ENCODE peak calls at places on chromosomes 13 and 19, in six cellular contexts. R, I, Q, T, P and D are unnamed samples.

GRCh38 chr13:42745655-42746054 is 35.7 kb upstream of the FAM216B start:
- DNase-seq in I (no peak), R (no peak), T (no peak), Q (no peak), P (no peak), D (no peak)

GRCh38 chr13:85833938-85834337 is 34.7 kb upstream of the SLITRK6 start:
- DNase-seq in T (no peak), I (no peak), R (no peak), P (no peak), Q (no peak), D (no peak)

GRCh38 chr19:44808463-44809371 is at the start of gene BCAM:
- DNase-seq in R (no peak), P (no peak), I (peak), T (no peak), Q (peak), D (no peak)

GRCh38 chr19:51164215-51164614 is 22.1 kb downstream of the SIGLEC7 start:
- DNase-seq in P (no peak), I (no peak), R (no peak), Q (no peak), T (no peak), D (no peak)

GRCh38 chr13:21616205-21616604 is 12.2 kb upstream of the MICU2 start:
- DNase-seq in T (no peak), P (no peak), R (no peak), Q (no peak), I (no peak), D (no peak)

GRCh38 chr19:926595-927043 is 784 bp downstream of the ARID3A start:
- DNase-seq in P (no peak), R (no peak), Q (no peak), T (no peak), I (no peak), D (peak)

GRCh38 chr19:43784981-43785808 is 4.4 kb upstream of the KCNN4 start:
- DNase-seq in P (no peak), I (peak), T (no peak), Q (peak), R (no peak), D (no peak)

GRCh38 chr19:14318873-14319272 is 62.4 kb upstream of the ADGRE5 start:
- DNase-seq in I (no peak), T (no peak), P (no peak), R (no peak), Q (peak), D (no peak)

GRCh38 chr19:50975766-50976165 is 6.4 kb upstream of the KLK6 start:
- DNase-seq in I (no peak), Q (no peak), R (no peak), T (no peak), P (no peak), D (no peak)

GRCh38 chr13:98775844-98776598 is 23.5 kb upstream of the SLC15A1 start:
- DNase-seq in T (no peak), R (no peak), Q (peak), P (no peak), I (peak), D (no peak)

GRCh38 chr13:51249767-51250741 is 27.9 kb downstream of the FAM124A start:
- DNase-seq in T (no peak), P (peak), R (no peak), I (peak), Q (peak), D (no peak)

GRCh38 chr19:934865-935422 is 9.1 kb downstream of the ARID3A start:
- DNase-seq in Q (no peak), T (no peak), P (no peak), I (peak), R (no peak), D (no peak)

GRCh38 chr19:46753420-46754155 is 7.3 kb upstream of the STRN4 start:
- DNase-seq in I (peak), Q (peak), P (peak), T (no peak), R (no peak), D (no peak)

GRCh38 chr13:61654501-61654900 is 238.9 kb upstream of the PCDH20 start:
- DNase-seq in R (no peak), T (no peak), Q (no peak), I (no peak), P (no peak), D (no peak)

GRCh38 chr13:28467886-28468519 is 26.9 kb downstream of the FLT1 start:
- DNase-seq in Q (no peak), T (peak), P (no peak), R (no peak), I (no peak), D (no peak)

GRCh38 chr13:78054152-78054551 is 135.5 kb upstream of the EDNRB start:
- DNase-seq in P (no peak), T (no peak), R (no peak), Q (no peak), I (no peak), D (no peak)

GRCh38 chr13:111893071-111893606 is 173.8 kb upstream of the SOX1 start:
- DNase-seq in T (no peak), I (no peak), R (peak), Q (no peak), P (no peak), D (no peak)

GRCh38 chr13:74070513-74070912 is 63.7 kb downstream of the KLF12 start:
- DNase-seq in T (no peak), P (no peak), Q (no peak), I (no peak), R (no peak), D (no peak)

GRCh38 chr19:39833464-39834286 is at the start of gene DYRK1B:
- DNase-seq in Q (peak), T (peak), R (peak), P (peak), I (no peak), D (peak)

GRCh38 chr13:21546372-21546771 is 57.6 kb downstream of the MICU2 start:
- DNase-seq in I (no peak), T (no peak), P (no peak), Q (no peak), R (no peak), D (no peak)

GRCh38 chr13:45817833-45818232 is 33.7 kb downstream of the SIAH3 start:
- DNase-seq in I (no peak), Q (no peak), R (no peak), P (no peak), T (no peak), D (no peak)

GRCh38 chr19:13104848-13105646 is 2.4 kb upstream of the LYL1 start:
- DNase-seq in R (no peak), P (no peak), Q (no peak), I (no peak), T (no peak), D (no peak)

GRCh38 chr19:54211214-54211613 is 10.6 kb downstream of the RPS9 start:
- DNase-seq in I (no peak), P (no peak), Q (no peak), T (no peak), R (no peak), D (no peak)

GRCh38 chr13:77429320-77430142 is 102.6 kb upstream of the MYCBP2 start:
- DNase-seq in Q (no peak), T (peak), P (no peak), I (no peak), R (no peak), D (no peak)

GRCh38 chr13:45194081-45194939 is 6.5 kb downstream of the KCTD4 start:
- DNase-seq in R (peak), Q (no peak), T (no peak), I (no peak), P (no peak), D (no peak)

GRCh38 chr13:99040536-99041141 is 62.8 kb upstream of the DOCK9 start:
- DNase-seq in Q (no peak), R (no peak), I (no peak), T (no peak), P (no peak), D (no peak)

GRCh38 chr13:51636349-51636890 is 52.2 kb downstream of the WDFY2 start:
- DNase-seq in R (no peak), T (no peak), P (no peak), Q (no peak), I (peak), D (no peak)

DNA sequence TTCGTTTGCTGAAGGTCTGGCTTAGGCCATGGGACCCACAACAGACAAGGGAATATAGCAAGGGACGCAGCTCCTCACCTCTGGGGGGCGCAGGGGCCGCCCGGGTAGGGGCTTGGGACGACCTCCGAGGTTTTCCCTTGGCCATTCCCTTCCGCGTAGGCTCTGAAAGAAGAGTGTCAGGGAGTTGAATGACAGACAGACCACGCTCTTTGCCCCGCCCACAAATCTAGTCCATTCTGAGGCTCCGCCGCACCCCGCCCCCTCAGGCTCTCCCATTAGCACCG is 11.4 kb upstream of the ZNF414 start:
- DNase-seq in T (no peak), P (no peak), I (no peak), Q (no peak), R (peak), D (no peak)
- TF ChIP-seq POLR2AphosphoS5 in T (no peak), P (no peak), I (peak), Q (no peak), R (no peak), D (no peak)

GRCh38 chr13:110537116-110537515 is 24.4 kb downstream of the RAB20 start:
- DNase-seq in R (no peak), T (no peak), P (no peak), Q (no peak), I (no peak), D (no peak)
- TF ChIP-seq TAF1 in R (no peak), T (no peak), P (no peak), Q (no peak), I (no peak), D (no peak)

DNA sequence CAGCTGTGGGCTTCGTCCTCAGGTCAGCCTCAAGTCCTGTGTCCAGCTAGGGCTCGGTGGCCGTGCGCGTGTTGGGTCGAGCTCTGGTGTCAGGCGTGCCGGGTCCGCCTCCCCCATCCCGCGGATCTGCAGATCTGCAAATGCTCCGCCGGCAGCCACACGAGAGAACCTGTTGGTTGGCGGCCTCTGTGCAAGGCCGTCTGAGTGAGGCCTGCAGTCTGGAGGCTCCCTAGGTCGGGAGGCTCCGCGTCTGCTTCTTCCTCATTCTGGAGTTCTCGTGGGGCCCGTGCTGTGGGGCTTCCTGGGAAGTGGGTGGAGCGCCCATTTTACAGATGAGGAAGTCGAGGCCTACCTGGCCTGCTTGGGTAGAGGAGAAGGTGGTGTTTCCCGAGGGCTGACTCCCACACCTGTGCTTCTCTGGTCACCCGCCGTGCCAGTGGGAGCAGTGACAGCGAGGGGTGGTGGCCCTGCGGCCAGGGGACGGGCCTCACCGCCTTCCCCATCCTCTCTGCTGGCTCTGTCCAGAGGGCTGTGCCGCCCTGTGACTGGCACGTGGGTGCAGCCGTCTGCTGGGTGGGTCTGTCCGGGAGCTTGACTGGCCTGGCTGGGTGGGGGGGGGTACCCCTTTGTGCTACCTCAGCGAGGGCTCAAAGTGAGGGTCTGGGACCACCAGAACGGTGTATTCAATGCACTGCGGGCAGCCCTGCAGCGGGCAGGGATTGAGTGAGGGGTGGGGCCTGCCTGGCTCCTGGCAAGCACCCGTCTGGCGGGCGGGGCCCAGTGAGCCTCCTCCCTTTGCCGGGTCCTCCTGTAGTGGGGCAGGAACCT is 3.3 kb downstream of the CSNK1G2 start:
- DNase-seq in T (no peak), Q (no peak), R (no peak), I (no peak), P (no peak), D (no peak)
- TF ChIP-seq POLR2A in T (no peak), Q (no peak), R (no peak), I (no peak), P (no peak), D (no peak)

GRCh38 chr19:6350688-6351087 is 10.6 kb upstream of the CLPP start:
- DNase-seq in Q (no peak), I (no peak), T (no peak), P (no peak), R (no peak), D (no peak)
- TF ChIP-seq POLR2AphosphoS5 in Q (no peak), I (no peak), T (no peak), P (no peak), R (no peak), D (no peak)

GRCh38 chr19:10936661-10937084 is 8.1 kb downstream of the TIMM29 start:
- DNase-seq in T (peak), I (peak), Q (peak), P (no peak), R (no peak), D (no peak)
- TF ChIP-seq TAF1 in T (no peak), I (no peak), Q (no peak), P (no peak), R (peak), D (no peak)